ENCODE peak calls at places on chromosomes 16 and 17, in five cellular contexts. One of them, this sample, is unnamed.
A peak's percentile ranks its signal among the peaks of the same experiment; 100 is the strongest.

GRCh38 chr17:81082177-81083073 is 47.5 kb downstream of the BAIAP2 start:
- DNase-seq in effector memory CD4-positive, alpha-beta T cell: no peak
- DNase-seq in SJSA1: no peak
- DNase-seq in adrenal gland: no peak
- DNase-seq in IMR-90: no peak
- DNase-seq in this sample: no peak

GRCh38 chr16:68369168-68369567 is 58.3 kb downstream of the PRMT7 start:
- DNase-seq in effector memory CD4-positive, alpha-beta T cell: no peak
- DNase-seq in SJSA1: no peak
- DNase-seq in adrenal gland: no peak
- DNase-seq in IMR-90: no peak
- DNase-seq in this sample: peak; percentile 25

GRCh38 chr17:39794249-39794970 is 56.7 kb downstream of the GRB7 start:
- DNase-seq in effector memory CD4-positive, alpha-beta T cell: no peak
- DNase-seq in SJSA1: no peak
- DNase-seq in adrenal gland: no peak
- DNase-seq in IMR-90: no peak
- DNase-seq in this sample: no peak

GRCh38 chr16:75589301-75589700 is 23.1 kb downstream of the GABARAPL2 start:
- DNase-seq in effector memory CD4-positive, alpha-beta T cell: no peak
- DNase-seq in SJSA1: no peak
- DNase-seq in adrenal gland: no peak
- DNase-seq in IMR-90: no peak
- DNase-seq in this sample: peak; percentile 71

GRCh38 chr17:34581446-34582184 is 2.2 kb downstream of the TMEM132E start:
- DNase-seq in effector memory CD4-positive, alpha-beta T cell: no peak
- DNase-seq in SJSA1: no peak
- DNase-seq in adrenal gland: no peak
- DNase-seq in IMR-90: no peak
- DNase-seq in this sample: no peak

GRCh38 chr17:76125922-76126321 is 15.1 kb downstream of the FOXJ1 start:
- DNase-seq in effector memory CD4-positive, alpha-beta T cell: no peak
- DNase-seq in SJSA1: no peak
- DNase-seq in adrenal gland: no peak
- DNase-seq in IMR-90: no peak
- DNase-seq in this sample: no peak

GRCh38 chr17:52287611-52288010 is 129.1 kb upstream of the CA10 start:
- DNase-seq in effector memory CD4-positive, alpha-beta T cell: no peak
- DNase-seq in SJSA1: no peak
- DNase-seq in adrenal gland: no peak
- DNase-seq in IMR-90: no peak
- DNase-seq in this sample: no peak

GRCh38 chr17:73232587-73233373 is 28.9 kb downstream of the CPSF4L start:
- DNase-seq in effector memory CD4-positive, alpha-beta T cell: no peak
- DNase-seq in SJSA1: peak; percentile 66
- DNase-seq in adrenal gland: peak; percentile 47
- DNase-seq in IMR-90: peak; percentile 23
- DNase-seq in this sample: peak; percentile 87

GRCh38 chr16:66286527-66286926 is 80.0 kb upstream of the CDH5 start:
- DNase-seq in effector memory CD4-positive, alpha-beta T cell: no peak
- DNase-seq in SJSA1: no peak
- DNase-seq in adrenal gland: no peak
- DNase-seq in IMR-90: no peak
- DNase-seq in this sample: no peak

GRCh38 chr16:89365044-89365467 is 125.3 kb downstream of the ANKRD11 start:
- DNase-seq in effector memory CD4-positive, alpha-beta T cell: no peak
- DNase-seq in SJSA1: peak; percentile 33
- DNase-seq in adrenal gland: no peak
- DNase-seq in IMR-90: peak; percentile 95
- DNase-seq in this sample: no peak

GRCh38 chr16:75113541-75114121 is 2.9 kb downstream of the LDHD start:
- DNase-seq in effector memory CD4-positive, alpha-beta T cell: no peak
- DNase-seq in SJSA1: no peak
- DNase-seq in adrenal gland: no peak
- DNase-seq in IMR-90: no peak
- DNase-seq in this sample: no peak

GRCh38 chr16:17829826-17830225 is 359.1 kb upstream of the XYLT1 start:
- DNase-seq in effector memory CD4-positive, alpha-beta T cell: no peak
- DNase-seq in SJSA1: no peak
- DNase-seq in adrenal gland: no peak
- DNase-seq in IMR-90: peak; percentile 22
- DNase-seq in this sample: no peak

GRCh38 chr17:73240561-73240960 is 21.1 kb downstream of the CPSF4L start:
- DNase-seq in effector memory CD4-positive, alpha-beta T cell: no peak
- DNase-seq in SJSA1: no peak
- DNase-seq in adrenal gland: no peak
- DNase-seq in IMR-90: no peak
- DNase-seq in this sample: no peak

GRCh38 chr17:61511480-61512182 is 59.4 kb downstream of the TBX4 start:
- DNase-seq in effector memory CD4-positive, alpha-beta T cell: no peak
- DNase-seq in SJSA1: no peak
- DNase-seq in adrenal gland: no peak
- DNase-seq in IMR-90: no peak
- DNase-seq in this sample: no peak

DNA sequence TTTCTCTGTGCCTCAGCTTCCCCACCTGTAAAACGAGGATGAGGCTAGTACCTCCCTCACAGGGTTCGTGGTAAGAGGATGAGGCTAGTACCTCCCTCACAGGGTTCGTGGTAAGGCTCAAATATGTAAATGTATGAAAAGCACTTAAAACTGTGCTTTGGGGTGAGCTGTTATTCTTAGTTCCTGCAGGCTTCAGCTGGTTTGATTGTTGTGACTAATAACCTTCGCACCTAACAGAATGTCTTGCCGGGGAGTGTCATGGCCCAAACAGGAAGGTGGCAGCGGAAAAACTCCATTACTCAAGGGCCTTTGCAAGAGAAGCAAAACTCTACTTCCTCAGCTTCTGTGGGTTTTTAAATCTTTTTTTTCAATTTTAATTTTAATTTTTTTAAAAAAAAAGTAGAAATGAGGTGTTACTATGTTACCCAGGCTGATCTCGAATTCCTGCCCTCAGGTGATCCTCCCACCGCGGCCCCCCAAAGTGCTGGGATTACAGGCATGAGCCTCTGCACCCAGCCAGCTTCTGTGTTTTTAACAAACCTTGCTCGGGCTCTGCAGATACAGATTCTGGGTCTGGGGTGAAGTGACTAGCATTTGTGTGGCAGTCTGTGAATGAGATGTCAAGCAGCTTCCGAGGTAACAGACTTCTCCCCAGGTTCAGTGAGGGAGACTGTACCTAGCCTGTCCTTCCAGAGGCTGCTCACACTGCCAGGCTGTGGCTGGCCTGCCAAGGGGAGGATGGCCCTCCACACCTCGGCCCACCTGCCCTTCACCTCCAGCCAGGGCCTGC is 103.0 kb downstream of the RAB11FIP4 start:
- DNase-seq in effector memory CD4-positive, alpha-beta T cell: peak; percentile 56
- DNase-seq in SJSA1: no peak
- DNase-seq in adrenal gland: no peak
- DNase-seq in IMR-90: no peak
- DNase-seq in this sample: no peak
- H3K4me1 ChIP-seq in effector memory CD4-positive, alpha-beta T cell: peaks cover 75% of the 10 kb centered on the region
- H3K4me1 ChIP-seq in SJSA1: no peaks in the 10 kb centered on the region
- H3K4me1 ChIP-seq in adrenal gland: peaks cover 12% of the 10 kb centered on the region
- H3K4me1 ChIP-seq in IMR-90: no peaks in the 10 kb centered on the region
- H3K4me1 ChIP-seq in this sample: no peaks in the 10 kb centered on the region

DNA sequence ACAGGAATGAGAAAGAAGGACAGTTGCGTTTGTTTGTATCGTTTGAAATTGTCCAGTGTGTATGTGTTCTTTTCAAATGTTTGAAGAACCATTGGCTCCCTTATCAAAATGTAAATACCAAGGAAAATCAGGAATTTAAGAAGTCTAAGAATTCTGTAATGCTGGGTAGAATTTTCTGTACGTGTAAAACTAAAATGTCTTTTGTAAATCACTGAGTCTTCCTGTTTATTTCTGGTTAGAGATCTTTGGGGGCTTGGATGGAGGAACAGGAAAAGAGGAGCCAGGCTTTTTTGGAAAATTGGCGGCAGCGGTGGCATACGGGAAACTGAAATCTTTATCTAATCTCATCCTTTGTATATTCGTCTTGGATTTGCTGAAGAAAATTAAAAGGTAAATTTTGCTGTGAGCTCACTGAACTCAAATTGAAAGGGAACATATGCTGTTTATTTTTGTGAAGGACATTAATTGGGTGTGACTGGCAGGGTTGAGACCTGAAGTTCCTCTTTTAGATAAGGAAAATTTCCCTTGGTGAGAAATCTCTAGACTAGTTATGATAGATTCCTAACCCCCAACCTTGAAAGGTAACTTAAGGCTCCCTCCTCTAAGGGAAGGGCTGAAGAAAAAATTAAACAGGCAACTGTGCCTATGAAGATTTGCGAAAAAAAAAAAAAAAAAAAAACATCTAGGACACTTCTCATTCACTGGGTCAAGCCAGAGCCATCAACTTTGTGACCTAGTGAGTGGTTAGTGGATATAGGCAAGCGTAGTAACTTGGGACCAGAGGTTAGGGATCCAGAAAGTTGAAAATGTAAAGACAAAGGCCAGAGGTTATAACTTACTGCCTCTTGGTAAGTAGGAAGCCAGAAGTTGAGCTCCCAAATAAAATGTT is 10.8 kb downstream of the TAT start:
- DNase-seq in effector memory CD4-positive, alpha-beta T cell: no peak
- DNase-seq in SJSA1: no peak
- DNase-seq in adrenal gland: no peak
- DNase-seq in IMR-90: no peak
- DNase-seq in this sample: no peak
- H3K27ac ChIP-seq in effector memory CD4-positive, alpha-beta T cell: peak overlapping the region; percentile 78
- H3K27ac ChIP-seq in SJSA1: no peak overlapping the region
- H3K27ac ChIP-seq in adrenal gland: no peak overlapping the region
- H3K27ac ChIP-seq in IMR-90: no peak overlapping the region
- H3K27ac ChIP-seq in this sample: no peak overlapping the region

GRCh38 chr17:49978501-49978900 is 9.5 kb downstream of the DLX4 start:
- DNase-seq in effector memory CD4-positive, alpha-beta T cell: no peak
- DNase-seq in SJSA1: no peak
- DNase-seq in adrenal gland: no peak
- DNase-seq in IMR-90: no peak
- DNase-seq in this sample: no peak
- H3K27me3 ChIP-seq in effector memory CD4-positive, alpha-beta T cell: peaks cover 17% of the 10 kb centered on the region
- H3K27me3 ChIP-seq in SJSA1: peaks cover 84% of the 10 kb centered on the region
- H3K27me3 ChIP-seq in adrenal gland: peaks cover 10% of the 10 kb centered on the region
- H3K27me3 ChIP-seq in IMR-90: peaks cover 89% of the 10 kb centered on the region
- H3K27me3 ChIP-seq in this sample: no peaks in the 10 kb centered on the region

GRCh38 chr17:42363231-42363630 is 25.0 kb downstream of the STAT3 start:
- DNase-seq in effector memory CD4-positive, alpha-beta T cell: no peak
- DNase-seq in SJSA1: no peak
- DNase-seq in adrenal gland: no peak
- DNase-seq in IMR-90: no peak
- DNase-seq in this sample: no peak
- H3K4me1 ChIP-seq in effector memory CD4-positive, alpha-beta T cell: peaks cover 20% of the 10 kb centered on the region
- H3K4me1 ChIP-seq in SJSA1: peaks cover 39% of the 10 kb centered on the region
- H3K4me1 ChIP-seq in adrenal gland: peaks cover 84% of the 10 kb centered on the region
- H3K4me1 ChIP-seq in IMR-90: peaks cover 17% of the 10 kb centered on the region
- H3K4me1 ChIP-seq in this sample: peaks cover 14% of the 10 kb centered on the region